ENCODE peak calls at places on chromosome 6, in four cellular contexts. L is WTC11, D is A549, A is K562. W is an unnamed sample.

GRCh38 chr6:160439751-160440150 is 91.6 kb downstream of the SLC22A3 start:
- DNase-seq in L (no peak), D (no peak), A (no peak), W (no peak)

GRCh38 chr6:134374486-134374885 is 56.6 kb upstream of the SGK1 start:
- DNase-seq in L (no peak), D (no peak), A (no peak), W (no peak)

GRCh38 chr6:144055121-144055931 is 40.0 kb downstream of the SF3B5 start:
- DNase-seq in L (no peak), D (no peak), A (no peak), W (no peak)

GRCh38 chr6:116531675-116532570 is 13.6 kb downstream of the TRAPPC3L start:
- DNase-seq in L (peak), D (peak), A (peak), W (peak)

GRCh38 chr6:42390228-42390934 is 61.3 kb downstream of the TRERF1 start:
- DNase-seq in L (no peak), D (no peak), A (no peak), W (no peak)

GRCh38 chr6:56891754-56892153 is 63.2 kb upstream of the BEND6 start:
- DNase-seq in L (no peak), D (no peak), A (peak), W (no peak)

GRCh38 chr6:67811239-67812037 is 823.6 kb upstream of the ADGRB3 start:
- DNase-seq in L (no peak), D (no peak), A (no peak), W (no peak)

GRCh38 chr6:34709386-34709785 is 12.8 kb upstream of the ILRUN start:
- DNase-seq in L (no peak), D (no peak), A (peak), W (no peak)

GRCh38 chr6:101545171-101545570 is 151.7 kb downstream of the GRIK2 start:
- DNase-seq in L (no peak), D (no peak), A (no peak), W (no peak)

GRCh38 chr6:41098366-41098765 is 25.6 kb downstream of the NFYA start:
- DNase-seq in L (no peak), D (no peak), A (no peak), W (no peak)

GRCh38 chr6:28569748-28570147 is 44.1 kb downstream of the GPX5 start:
- DNase-seq in L (no peak), D (no peak), A (no peak), W (no peak)

GRCh38 chr6:101614774-101615173 is 221.3 kb downstream of the GRIK2 start:
- DNase-seq in L (no peak), D (no peak), A (no peak), W (no peak)

GRCh38 chr6:41678511-41679084 is 40.3 kb downstream of the MDFI start:
- DNase-seq in L (no peak), D (no peak), A (no peak), W (no peak)

GRCh38 chr6:159982726-159983506 is 14.0 kb downstream of the IGF2R start:
- DNase-seq in L (no peak), D (no peak), A (no peak), W (no peak)

GRCh38 chr6:7238900-7239589 is 74.0 kb downstream of the SSR1 start:
- DNase-seq in L (peak), D (peak), A (peak), W (peak)

GRCh38 chr6:158869604-158870417 is 50.6 kb upstream of the EZR start:
- DNase-seq in L (peak), D (peak), A (peak), W (no peak)

GRCh38 chr6:158865769-158866168 is 46.6 kb upstream of the EZR start:
- DNase-seq in L (no peak), D (no peak), A (no peak), W (no peak)

GRCh38 chr6:158868122-158868480 is 48.9 kb upstream of the EZR start:
- DNase-seq in L (no peak), D (no peak), A (no peak), W (no peak)

GRCh38 chr6:158869010-158869603 is 49.9 kb upstream of the EZR start:
- DNase-seq in L (no peak), D (peak), A (no peak), W (no peak)

DNA sequence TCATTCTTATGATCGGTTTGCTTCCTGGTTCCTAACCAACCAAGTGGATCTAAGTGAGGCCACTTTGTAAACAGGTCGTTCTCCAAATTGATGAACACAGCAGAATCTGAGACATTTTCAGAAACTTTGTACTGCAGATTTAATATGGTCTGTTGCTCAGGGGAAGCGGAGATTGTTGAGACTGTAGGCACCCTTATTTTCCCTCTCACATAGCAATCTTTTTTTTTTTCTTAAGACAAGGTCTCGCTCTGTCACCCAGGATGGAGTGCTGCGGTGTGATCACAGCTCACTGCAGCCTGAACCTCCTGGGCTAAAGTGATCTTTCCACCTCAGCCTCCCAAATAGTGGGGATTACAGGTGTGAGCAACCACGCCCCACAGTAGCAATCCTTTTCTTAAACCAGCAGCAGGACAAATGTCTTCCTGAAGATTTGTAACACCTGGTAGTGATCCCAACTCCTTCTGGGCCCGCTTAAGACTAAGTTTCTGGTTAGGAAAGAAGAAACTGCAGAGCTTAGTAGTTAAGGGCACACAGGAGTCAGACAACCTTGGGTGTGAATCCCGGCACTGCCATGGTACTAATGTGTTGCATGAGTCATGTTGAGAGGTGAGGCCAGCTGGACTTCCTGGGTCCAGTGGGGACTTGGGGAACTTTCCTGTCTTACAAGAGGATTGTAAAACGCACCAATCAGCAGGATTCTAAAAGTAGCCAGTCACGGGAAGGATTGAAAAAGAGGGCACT is 48.4 kb upstream of the EZR start:
- DNase-seq in L (no peak), D (no peak), A (no peak), W (no peak)
- TF ChIP-seq NR3C1 in L (no peak), D (no peak), A (no peak), W (no peak)

GRCh38 chr6:140586426-140587061 is 1212.1 kb upstream of the CITED2 start:
- DNase-seq in L (no peak), D (no peak), A (no peak), W (no peak)
- TF ChIP-seq NR3C1 in L (no peak), D (no peak), A (no peak), W (no peak)

GRCh38 chr6:163738725-163739124 is 324.2 kb downstream of the QKI start:
- DNase-seq in L (no peak), D (no peak), A (no peak), W (no peak)
- TF ChIP-seq NR3C1 in L (no peak), D (no peak), A (no peak), W (no peak)

GRCh38 chr6:108714774-108715414 is 133.3 kb upstream of the ARMC2 start:
- DNase-seq in L (no peak), D (no peak), A (no peak), W (peak)
- TF ChIP-seq NR3C1 in L (no peak), D (no peak), A (no peak), W (no peak)